ENCODE peak calls at places on chromosomes 13 and 19, in seven cellular contexts. D is neural progenitor cell, K is MM.1S, S is GM12878, X is neuronal stem cell, A is mammary epithelial cell, Q is HCT116. C is an unnamed sample.

GRCh38 chr19:43507880-43508279 is 3.3 kb upstream of the PHLDB3 start:
- DNase-seq in D (no peak), K (no peak), S (no peak), X (no peak), A (no peak), Q (no peak), C (no peak)

GRCh38 chr19:16328824-16329482 is 4.3 kb downstream of the KLF2 start:
- DNase-seq in D (no peak), K (no peak), S (no peak), X (no peak), A (no peak), Q (no peak), C (no peak)

GRCh38 chr19:46211201-46211881 is 18.2 kb upstream of the IGFL1 start:
- DNase-seq in D (peak; percentile 33), K (no peak), S (no peak), X (no peak), A (peak; percentile 89), Q (peak; percentile 72), C (peak; percentile 91)

GRCh38 chr13:60509601-60510386 is 112.8 kb downstream of the TDRD3 start:
- DNase-seq in D (no peak), K (no peak), S (no peak), X (no peak), A (no peak), Q (no peak), C (no peak)

GRCh38 chr13:28320884-28321574 is 173.9 kb downstream of the FLT1 start:
- DNase-seq in D (no peak), K (no peak), S (no peak), X (no peak), A (no peak), Q (no peak), C (no peak)

GRCh38 chr19:48961051-48961649 is 4.0 kb upstream of the FTL start:
- DNase-seq in D (no peak), K (no peak), S (no peak), X (no peak), A (no peak), Q (no peak), C (no peak)

GRCh38 chr13:99555149-99555548 is 53.9 kb downstream of the TM9SF2 start:
- DNase-seq in D (no peak), K (no peak), S (no peak), X (no peak), A (no peak), Q (no peak), C (no peak)

GRCh38 chr19:46603195-46603637 is 2.1 kb downstream of the CALM3 start:
- DNase-seq in D (no peak), K (peak; percentile 35), S (no peak), X (no peak), A (no peak), Q (no peak), C (no peak)

GRCh38 chr19:40948580-40949299 is 42.3 kb upstream of the CYP2B6 start:
- DNase-seq in D (no peak), K (no peak), S (no peak), X (no peak), A (no peak), Q (no peak), C (no peak)

GRCh38 chr13:90867336-90867683 is 480.2 kb upstream of the MIR17HG start:
- DNase-seq in D (peak; percentile 81), K (peak; percentile 38), S (peak; percentile 24), X (peak; percentile 64), A (peak; percentile 62), Q (peak; percentile 33), C (peak; percentile 76)

GRCh38 chr19:13154911-13155471 is 4.8 kb downstream of the IER2 start:
- DNase-seq in D (peak; percentile 90), K (no peak), S (no peak), X (peak; percentile 67), A (peak; percentile 89), Q (peak; percentile 91), C (peak; percentile 92)

GRCh38 chr19:3338541-3339181 is 27.7 kb upstream of the NFIC start:
- DNase-seq in D (no peak), K (no peak), S (no peak), X (no peak), A (no peak), Q (no peak), C (no peak)

GRCh38 chr19:38730731-38731589 is 13.3 kb downstream of the CAPN12 start:
- DNase-seq in D (no peak), K (no peak), S (no peak), X (no peak), A (no peak), Q (no peak), C (peak; percentile 23)

GRCh38 chr13:31775686-31776085 is 36.4 kb downstream of the RXFP2 start:
- DNase-seq in D (no peak), K (no peak), S (no peak), X (no peak), A (no peak), Q (no peak), C (no peak)

GRCh38 chr19:5133986-5134595 is 165.2 kb downstream of the KDM4B start:
- DNase-seq in D (no peak), K (no peak), S (no peak), X (no peak), A (no peak), Q (no peak), C (no peak)

GRCh38 chr13:29136341-29136740 is 316.2 kb downstream of the MTUS2 start:
- DNase-seq in D (no peak), K (no peak), S (no peak), X (no peak), A (no peak), Q (no peak), C (no peak)

GRCh38 chr13:64071352-64071751 is 2655.7 kb upstream of the PCDH20 start:
- DNase-seq in D (no peak), K (no peak), S (no peak), X (no peak), A (no peak), Q (no peak), C (no peak)
- H2AFZ ChIP-seq in D (no peak overlapping the region), K (no peak overlapping the region), S (no peak overlapping the region), X (no peak overlapping the region), A (no peak overlapping the region), Q (no peak overlapping the region), C (no peak overlapping the region)

GRCh38 chr13:51552027-51552426 is 32.2 kb upstream of the WDFY2 start:
- DNase-seq in D (no peak), K (no peak), S (no peak), X (no peak), A (no peak), Q (no peak), C (no peak)
- H2AFZ ChIP-seq in D (no peak overlapping the region), K (peak overlapping the region; percentile 42), S (peak overlapping the region; percentile 46), X (no peak overlapping the region), A (no peak overlapping the region), Q (no peak overlapping the region), C (no peak overlapping the region)

GRCh38 chr19:55553217-55554182 is 8.2 kb upstream of the SBK3 start:
- DNase-seq in D (no peak), K (no peak), S (no peak), X (no peak), A (peak; percentile 23), Q (no peak), C (no peak)
- H2AFZ ChIP-seq in D (no peak overlapping the region), K (no peak overlapping the region), S (no peak overlapping the region), X (peak overlapping the region; percentile 38), A (peak overlapping the region; percentile 92), Q (no peak overlapping the region), C (peak overlapping the region; percentile 9)

GRCh38 chr13:97122381-97122996 is 99.6 kb upstream of the MBNL2 start:
- DNase-seq in D (no peak), K (no peak), S (no peak), X (no peak), A (peak; percentile 94), Q (peak; percentile 85), C (no peak)
- H2AFZ ChIP-seq in D (no peak overlapping the region), K (no peak overlapping the region), S (no peak overlapping the region), X (no peak overlapping the region), A (no peak overlapping the region), Q (peak overlapping the region; percentile 76), C (no peak overlapping the region)